ENCODE peak calls at places on chromosomes 6 and 20, in seven cellular contexts. U is BE2C, N is midbrain, M is ACHN, V is CD14-positive monocyte, E is fibroblast of lung, K is activated T-cell treated with anti-CD3 and anti-CD28 coated beads for 48 hours. Y is an unnamed sample.

GRCh38 chr20:62978559-62978938 is 26.0 kb downstream of the SLC17A9 start:
- DNase-seq in U (no peak), N (no peak), M (no peak), V (no peak), E (no peak), K (no peak), Y (no peak)

GRCh38 chr6:144344651-144345050 is 59.5 kb downstream of the UTRN start:
- DNase-seq in U (no peak), N (no peak), M (no peak), V (no peak), E (no peak), K (no peak), Y (no peak)

GRCh38 chr6:2839195-2839981 is 2.3 kb downstream of the SERPINB1 start:
- DNase-seq in U (no peak), N (no peak), M (peak), V (no peak), E (peak), K (no peak), Y (no peak)

GRCh38 chr20:43102394-43102793 is 87.3 kb downstream of the PTPRT start:
- DNase-seq in U (no peak), N (no peak), M (peak), V (no peak), E (no peak), K (no peak), Y (no peak)

GRCh38 chr6:158566207-158566818 is 6.4 kb downstream of the TMEM181 start:
- DNase-seq in U (no peak), N (no peak), M (no peak), V (no peak), E (no peak), K (no peak), Y (no peak)

GRCh38 chr6:41705996-41706835 is 29.2 kb downstream of the TFEB start:
- DNase-seq in U (peak), N (peak), M (peak), V (peak), E (peak), K (peak), Y (peak)

GRCh38 chr20:48275325-48275724 is 490.0 kb upstream of the SULF2 start:
- DNase-seq in U (no peak), N (no peak), M (no peak), V (no peak), E (no peak), K (no peak), Y (no peak)

GRCh38 chr20:1907586-1907985 is 12.4 kb downstream of the SIRPA start:
- DNase-seq in U (no peak), N (no peak), M (peak), V (no peak), E (peak), K (no peak), Y (no peak)

GRCh38 chr20:23200914-23201313 is 114.8 kb upstream of the CD93 start:
- DNase-seq in U (no peak), N (no peak), M (peak), V (no peak), E (peak), K (no peak), Y (no peak)

GRCh38 chr6:28794175-28795002 is 129.4 kb downstream of the TRIM27 start:
- DNase-seq in U (no peak), N (no peak), M (peak), V (no peak), E (peak), K (no peak), Y (peak)

GRCh38 chr6:15171026-15171425 is 74.8 kb upstream of the JARID2 start:
- DNase-seq in U (no peak), N (no peak), M (no peak), V (no peak), E (no peak), K (no peak), Y (no peak)

GRCh38 chr6:23621026-23621425 is 505.0 kb upstream of the NRSN1 start:
- DNase-seq in U (no peak), N (no peak), M (no peak), V (no peak), E (peak), K (no peak), Y (no peak)

GRCh38 chr20:35226775-35227681 is 538 bp downstream of the MMP24 start:
- DNase-seq in U (peak), N (no peak), M (peak), V (no peak), E (peak), K (peak), Y (peak)

GRCh38 chr20:39049148-39049547 is 87.0 kb downstream of the DHX35 start:
- DNase-seq in U (no peak), N (no peak), M (no peak), V (no peak), E (no peak), K (no peak), Y (no peak)

GRCh38 chr6:116363759-116364158 is 7.0 kb upstream of the DSE start:
- DNase-seq in U (no peak), N (no peak), M (peak), V (no peak), E (peak), K (no peak), Y (no peak)

GRCh38 chr20:63092660-63093215 is 86.0 kb upstream of the BHLHE23 start:
- DNase-seq in U (peak), N (no peak), M (no peak), V (peak), E (no peak), K (no peak), Y (no peak)

GRCh38 chr6:6927437-6928361 is 180.1 kb upstream of the RREB1 start:
- DNase-seq in U (peak), N (no peak), M (no peak), V (peak), E (peak), K (no peak), Y (no peak)

GRCh38 chr6:29908341-29908662 is 34.0 kb upstream of the HLA-A start:
- DNase-seq in U (no peak), N (no peak), M (no peak), V (no peak), E (no peak), K (no peak), Y (no peak)

GRCh38 chr6:129539032-129539431 is 170.9 kb downstream of the ARHGAP18 start:
- DNase-seq in U (no peak), N (no peak), M (no peak), V (no peak), E (no peak), K (no peak), Y (no peak)

GRCh38 chr20:23441850-23442313 is 2.4 kb downstream of the CSTL1 start:
- DNase-seq in U (peak), N (peak), M (peak), V (peak), E (peak), K (peak), Y (peak)

GRCh38 chr6:31304683-31305082 is 32.8 kb upstream of the HLA-C start:
- DNase-seq in U (no peak), N (no peak), M (no peak), V (peak), E (no peak), K (no peak), Y (no peak)

GRCh38 chr6:53752856-53753255 is 41.9 kb upstream of the LRRC1 start:
- DNase-seq in U (no peak), N (no peak), M (no peak), V (no peak), E (peak), K (no peak), Y (no peak)

GRCh38 chr20:50689864-50690263 is 1.5 kb downstream of the RIPOR3 start:
- DNase-seq in U (peak), N (no peak), M (no peak), V (no peak), E (peak), K (no peak), Y (no peak)

GRCh38 chr6:43699564-43700186 is 12.1 kb upstream of the MRPS18A start:
- DNase-seq in U (no peak), N (no peak), M (no peak), V (no peak), E (peak), K (no peak), Y (peak)

GRCh38 chr20:60529149-60529548 is 570.9 kb downstream of the CDH26 start:
- DNase-seq in U (no peak), N (no peak), M (no peak), V (no peak), E (no peak), K (no peak), Y (no peak)

GRCh38 chr20:34567885-34568865 is 9.7 kb downstream of the MAP1LC3A start:
- DNase-seq in U (no peak), N (no peak), M (no peak), V (no peak), E (no peak), K (no peak), Y (no peak)

GRCh38 chr20:22797103-22797502 is 212.7 kb upstream of the FOXA2 start:
- DNase-seq in U (no peak), N (no peak), M (no peak), V (no peak), E (no peak), K (no peak), Y (no peak)

Y was measured in SK-N-DZ.